ENCODE peak calls at places on chromosomes 11 and 22, in nine cellular contexts. One of them, this sample, is unnamed.

GRCh38 chr11:119907122-119907933 is 178.3 kb upstream of the NECTIN1 start:
- DNase-seq in astrocyte: no peak
- DNase-seq in PC-9: peak; percentile 78
- DNase-seq in mesendoderm: peak; percentile 48
- DNase-seq in A549: no peak
- DNase-seq in spleen: peak; percentile 59
- DNase-seq in stomach: peak; percentile 90
- DNase-seq in GM12878: no peak
- DNase-seq in suprapubic skin: no peak
- DNase-seq in this sample: no peak

GRCh38 chr11:79196950-79197349 is 243.9 kb downstream of the TENM4 start:
- DNase-seq in astrocyte: no peak
- DNase-seq in PC-9: no peak
- DNase-seq in mesendoderm: no peak
- DNase-seq in A549: no peak
- DNase-seq in spleen: no peak
- DNase-seq in stomach: no peak
- DNase-seq in GM12878: no peak
- DNase-seq in suprapubic skin: no peak
- DNase-seq in this sample: no peak

GRCh38 chr11:73157141-73158010 is 15.3 kb upstream of the FCHSD2 start:
- DNase-seq in astrocyte: peak; percentile 72
- DNase-seq in PC-9: peak; percentile 72
- DNase-seq in mesendoderm: no peak
- DNase-seq in A549: no peak
- DNase-seq in spleen: peak; percentile 80
- DNase-seq in stomach: no peak
- DNase-seq in GM12878: no peak
- DNase-seq in suprapubic skin: no peak
- DNase-seq in this sample: no peak

GRCh38 chr11:43545610-43546009 is 134.9 kb upstream of the HSD17B12 start:
- DNase-seq in astrocyte: no peak
- DNase-seq in PC-9: no peak
- DNase-seq in mesendoderm: no peak
- DNase-seq in A549: no peak
- DNase-seq in spleen: no peak
- DNase-seq in stomach: no peak
- DNase-seq in GM12878: no peak
- DNase-seq in suprapubic skin: no peak
- DNase-seq in this sample: no peak

GRCh38 chr22:29879738-29880137 is 3.2 kb upstream of the MTMR3 start:
- DNase-seq in astrocyte: no peak
- DNase-seq in PC-9: no peak
- DNase-seq in mesendoderm: peak; percentile 59
- DNase-seq in A549: peak; percentile 48
- DNase-seq in spleen: no peak
- DNase-seq in stomach: no peak
- DNase-seq in GM12878: no peak
- DNase-seq in suprapubic skin: no peak
- DNase-seq in this sample: no peak

GRCh38 chr22:32545801-32546200 is 71.2 kb downstream of the FBXO7 start:
- DNase-seq in astrocyte: peak; percentile 44
- DNase-seq in PC-9: no peak
- DNase-seq in mesendoderm: no peak
- DNase-seq in A549: no peak
- DNase-seq in spleen: peak; percentile 11
- DNase-seq in stomach: no peak
- DNase-seq in GM12878: no peak
- DNase-seq in suprapubic skin: peak; percentile 54
- DNase-seq in this sample: no peak

GRCh38 chr11:469684-470667 is 19.9 kb downstream of the PTDSS2 start:
- DNase-seq in astrocyte: peak; percentile 35
- DNase-seq in PC-9: no peak
- DNase-seq in mesendoderm: peak; percentile 34
- DNase-seq in A549: peak; percentile 58
- DNase-seq in spleen: peak; percentile 76
- DNase-seq in stomach: peak; percentile 63
- DNase-seq in GM12878: no peak
- DNase-seq in suprapubic skin: peak; percentile 84
- DNase-seq in this sample: no peak

GRCh38 chr11:118226294-118226693 is 1.5 kb upstream of the JAML start:
- DNase-seq in astrocyte: peak; percentile 4
- DNase-seq in PC-9: no peak
- DNase-seq in mesendoderm: no peak
- DNase-seq in A549: peak; percentile 5
- DNase-seq in spleen: no peak
- DNase-seq in stomach: no peak
- DNase-seq in GM12878: no peak
- DNase-seq in suprapubic skin: no peak
- DNase-seq in this sample: no peak

GRCh38 chr11:65657426-65657825 is 5.3 kb downstream of the RELA start:
- DNase-seq in astrocyte: no peak
- DNase-seq in PC-9: no peak
- DNase-seq in mesendoderm: no peak
- DNase-seq in A549: no peak
- DNase-seq in spleen: peak; percentile 71
- DNase-seq in stomach: no peak
- DNase-seq in GM12878: no peak
- DNase-seq in suprapubic skin: no peak
- DNase-seq in this sample: no peak

GRCh38 chr11:64924910-64925284 is 408 bp downstream of the PPP2R5B start:
- DNase-seq in astrocyte: no peak
- DNase-seq in PC-9: peak; percentile 12
- DNase-seq in mesendoderm: no peak
- DNase-seq in A549: no peak
- DNase-seq in spleen: no peak
- DNase-seq in stomach: no peak
- DNase-seq in GM12878: no peak
- DNase-seq in suprapubic skin: no peak
- DNase-seq in this sample: no peak

GRCh38 chr11:97072420-97072819 is 682.6 kb downstream of the JRKL start:
- DNase-seq in astrocyte: no peak
- DNase-seq in PC-9: no peak
- DNase-seq in mesendoderm: no peak
- DNase-seq in A549: no peak
- DNase-seq in spleen: no peak
- DNase-seq in stomach: no peak
- DNase-seq in GM12878: no peak
- DNase-seq in suprapubic skin: no peak
- DNase-seq in this sample: no peak

GRCh38 chr22:42500836-42501179 is 18.8 kb downstream of the RRP7A start:
- DNase-seq in astrocyte: no peak
- DNase-seq in PC-9: no peak
- DNase-seq in mesendoderm: no peak
- DNase-seq in A549: no peak
- DNase-seq in spleen: peak; percentile 88
- DNase-seq in stomach: no peak
- DNase-seq in GM12878: no peak
- DNase-seq in suprapubic skin: no peak
- DNase-seq in this sample: no peak

GRCh38 chr11:45857834-45858492 is 10.7 kb downstream of the CRY2 start:
- DNase-seq in astrocyte: peak; percentile 96
- DNase-seq in PC-9: no peak
- DNase-seq in mesendoderm: no peak
- DNase-seq in A549: no peak
- DNase-seq in spleen: no peak
- DNase-seq in stomach: peak; percentile 44
- DNase-seq in GM12878: no peak
- DNase-seq in suprapubic skin: no peak
- DNase-seq in this sample: no peak

GRCh38 chr11:16898274-16898985 is 115.8 kb downstream of the PLEKHA7 start:
- DNase-seq in astrocyte: no peak
- DNase-seq in PC-9: no peak
- DNase-seq in mesendoderm: no peak
- DNase-seq in A549: no peak
- DNase-seq in spleen: no peak
- DNase-seq in stomach: no peak
- DNase-seq in GM12878: no peak
- DNase-seq in suprapubic skin: no peak
- DNase-seq in this sample: no peak

GRCh38 chr22:47322854-47323253 is 560.4 kb downstream of the TBC1D22A start:
- DNase-seq in astrocyte: no peak
- DNase-seq in PC-9: no peak
- DNase-seq in mesendoderm: no peak
- DNase-seq in A549: no peak
- DNase-seq in spleen: no peak
- DNase-seq in stomach: no peak
- DNase-seq in GM12878: no peak
- DNase-seq in suprapubic skin: no peak
- DNase-seq in this sample: no peak

GRCh38 chr22:25488244-25489020 is 76.0 kb upstream of the GRK3 start:
- DNase-seq in astrocyte: peak; percentile 82
- DNase-seq in PC-9: peak; percentile 37
- DNase-seq in mesendoderm: no peak
- DNase-seq in A549: peak; percentile 71
- DNase-seq in spleen: no peak
- DNase-seq in stomach: peak; percentile 86
- DNase-seq in GM12878: peak; percentile 26
- DNase-seq in suprapubic skin: no peak
- DNase-seq in this sample: no peak

GRCh38 chr22:42560781-42561180 is 7.0 kb downstream of the SERHL2 start:
- DNase-seq in astrocyte: no peak
- DNase-seq in PC-9: no peak
- DNase-seq in mesendoderm: peak; percentile 77
- DNase-seq in A549: peak; percentile 26
- DNase-seq in spleen: no peak
- DNase-seq in stomach: no peak
- DNase-seq in GM12878: no peak
- DNase-seq in suprapubic skin: no peak
- DNase-seq in this sample: no peak

GRCh38 chr11:49851511-49851910 is 100.7 kb upstream of the OR4C13 start:
- DNase-seq in astrocyte: no peak
- DNase-seq in PC-9: no peak
- DNase-seq in mesendoderm: no peak
- DNase-seq in A549: no peak
- DNase-seq in spleen: no peak
- DNase-seq in stomach: no peak
- DNase-seq in GM12878: no peak
- DNase-seq in suprapubic skin: no peak
- DNase-seq in this sample: no peak

GRCh38 chr11:11847082-11847481 is 5.3 kb downstream of the USP47 start:
- DNase-seq in astrocyte: no peak
- DNase-seq in PC-9: no peak
- DNase-seq in mesendoderm: no peak
- DNase-seq in A549: no peak
- DNase-seq in spleen: no peak
- DNase-seq in stomach: no peak
- DNase-seq in GM12878: no peak
- DNase-seq in suprapubic skin: no peak
- DNase-seq in this sample: no peak

GRCh38 chr11:126104420-126104819 is 41.8 kb upstream of the CDON start:
- DNase-seq in astrocyte: no peak
- DNase-seq in PC-9: peak; percentile 49
- DNase-seq in mesendoderm: peak; percentile 94
- DNase-seq in A549: no peak
- DNase-seq in spleen: peak; percentile 58
- DNase-seq in stomach: no peak
- DNase-seq in GM12878: no peak
- DNase-seq in suprapubic skin: no peak
- DNase-seq in this sample: no peak
- H3K27ac ChIP-seq in astrocyte: no peak overlapping the region
- H3K27ac ChIP-seq in PC-9: no peak overlapping the region
- H3K27ac ChIP-seq in mesendoderm: peak overlapping the region; percentile 71
- H3K27ac ChIP-seq in A549: no peak overlapping the region
- H3K27ac ChIP-seq in spleen: no peak overlapping the region
- H3K27ac ChIP-seq in stomach: no peak overlapping the region
- H3K27ac ChIP-seq in GM12878: no peak overlapping the region
- H3K27ac ChIP-seq in suprapubic skin: no peak overlapping the region
- H3K27ac ChIP-seq in this sample: no peak overlapping the region

DNA sequence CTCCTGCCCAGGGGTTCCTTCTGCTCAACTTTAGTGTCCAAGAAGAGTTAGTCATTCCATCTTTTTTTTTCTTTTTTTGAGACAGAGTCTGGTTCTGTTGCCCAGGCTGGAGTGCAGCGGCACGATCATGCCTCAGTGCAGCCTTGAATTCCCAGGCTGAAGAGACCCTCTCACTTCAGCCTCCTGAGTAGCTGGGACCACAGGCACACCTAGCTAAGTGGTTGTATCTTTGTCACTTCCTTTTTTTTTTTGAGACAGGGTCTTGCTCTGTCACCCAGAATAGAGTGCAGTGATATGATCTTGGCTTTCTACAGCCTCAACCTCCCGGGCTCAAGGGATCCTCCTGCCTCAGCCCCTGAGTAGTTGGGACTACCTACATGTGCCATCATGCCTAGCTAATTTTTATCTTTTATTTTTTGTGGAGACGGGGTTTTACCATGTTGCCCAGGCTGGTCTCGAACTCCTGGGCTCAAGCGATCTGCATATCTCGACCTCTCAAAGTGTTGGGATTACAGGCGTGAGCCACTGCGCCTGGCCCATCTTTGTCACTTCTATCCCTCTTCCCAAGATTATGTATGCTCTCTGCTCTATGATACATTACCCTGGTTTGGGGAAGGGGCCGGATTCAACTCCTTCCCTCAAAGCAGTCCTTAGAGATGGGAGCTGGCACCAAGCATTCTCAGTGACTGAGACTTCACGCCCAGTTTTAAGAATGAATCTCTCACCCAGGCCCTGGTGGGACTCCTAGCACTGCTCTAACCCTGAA is 10.0 kb downstream of the SSH3 start:
- DNase-seq in astrocyte: no peak
- DNase-seq in PC-9: no peak
- DNase-seq in mesendoderm: no peak
- DNase-seq in A549: no peak
- DNase-seq in spleen: no peak
- DNase-seq in stomach: peak; percentile 3
- DNase-seq in GM12878: no peak
- DNase-seq in suprapubic skin: peak; percentile 34
- DNase-seq in this sample: no peak
- H3K27ac ChIP-seq in astrocyte: no peak overlapping the region
- H3K27ac ChIP-seq in PC-9: peak overlapping the region; percentile 87
- H3K27ac ChIP-seq in mesendoderm: no peak overlapping the region
- H3K27ac ChIP-seq in A549: no peak overlapping the region
- H3K27ac ChIP-seq in spleen: peak overlapping the region; percentile 72
- H3K27ac ChIP-seq in stomach: peak overlapping the region; percentile 66
- H3K27ac ChIP-seq in GM12878: no peak overlapping the region
- H3K27ac ChIP-seq in suprapubic skin: peak overlapping the region; percentile 84
- H3K27ac ChIP-seq in this sample: peak overlapping the region; percentile 55

DNA sequence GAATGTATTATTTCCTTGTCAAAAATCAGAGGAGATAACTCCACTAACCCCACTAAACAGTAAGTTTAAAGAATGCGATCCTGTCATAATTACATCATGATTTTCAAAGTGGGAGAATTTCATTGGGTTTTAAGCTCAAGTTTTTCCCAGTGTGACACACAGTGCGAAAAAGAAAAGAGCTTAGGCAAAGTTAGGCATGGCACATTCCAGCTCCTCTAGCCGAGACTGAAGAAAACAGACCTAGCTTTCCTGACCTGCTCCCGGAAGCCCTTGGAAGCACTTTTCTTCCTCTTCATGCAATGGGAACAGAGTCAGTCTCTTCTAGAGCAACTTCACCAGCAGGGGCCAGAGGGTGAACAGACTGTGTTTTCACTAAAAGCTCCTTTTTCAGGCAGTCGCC is 76.6 kb upstream of the AKIP1 start:
- DNase-seq in astrocyte: no peak
- DNase-seq in PC-9: no peak
- DNase-seq in mesendoderm: peak; percentile 66
- DNase-seq in A549: no peak
- DNase-seq in spleen: peak; percentile 27
- DNase-seq in stomach: no peak
- DNase-seq in GM12878: no peak
- DNase-seq in suprapubic skin: peak; percentile 24
- DNase-seq in this sample: no peak
- H3K27ac ChIP-seq in astrocyte: peak overlapping the region; percentile 80
- H3K27ac ChIP-seq in PC-9: peak overlapping the region; percentile 49
- H3K27ac ChIP-seq in mesendoderm: no peak overlapping the region
- H3K27ac ChIP-seq in A549: no peak overlapping the region
- H3K27ac ChIP-seq in spleen: no peak overlapping the region
- H3K27ac ChIP-seq in stomach: no peak overlapping the region
- H3K27ac ChIP-seq in GM12878: no peak overlapping the region
- H3K27ac ChIP-seq in suprapubic skin: no peak overlapping the region
- H3K27ac ChIP-seq in this sample: no peak overlapping the region

GRCh38 chr11:111355101-111355500 is 24.0 kb downstream of the POU2AF1 start:
- DNase-seq in astrocyte: no peak
- DNase-seq in PC-9: no peak
- DNase-seq in mesendoderm: no peak
- DNase-seq in A549: no peak
- DNase-seq in spleen: no peak
- DNase-seq in stomach: no peak
- DNase-seq in GM12878: no peak
- DNase-seq in suprapubic skin: no peak
- DNase-seq in this sample: no peak
- H3K27ac ChIP-seq in astrocyte: no peak overlapping the region
- H3K27ac ChIP-seq in PC-9: no peak overlapping the region
- H3K27ac ChIP-seq in mesendoderm: no peak overlapping the region
- H3K27ac ChIP-seq in A549: no peak overlapping the region
- H3K27ac ChIP-seq in spleen: no peak overlapping the region
- H3K27ac ChIP-seq in stomach: peak overlapping the region; percentile 25
- H3K27ac ChIP-seq in GM12878: no peak overlapping the region
- H3K27ac ChIP-seq in suprapubic skin: no peak overlapping the region
- H3K27ac ChIP-seq in this sample: no peak overlapping the region